ENCODE peak calls at places on chromosomes 13 and 19, in eight cellular contexts. U is transverse colon, V is IMR-90, D is lower leg skin, K is breast epithelium, P is body of pancreas, T is endothelial cell of umbilical vein, M is Peyer's patch. L is an unnamed sample.

GRCh38 chr19:1855828-1856255 is 7.5 kb downstream of the KLF16 start:
- DNase-seq in P (no peak), D (no peak), U (no peak), V (peak; percentile 23), M (peak; percentile 69), T (no peak), K (no peak), L (no peak)

GRCh38 chr19:38370299-38370698 is 4.1 kb upstream of the PSMD8 start:
- DNase-seq in U (no peak), T (no peak), P (no peak), K (no peak), V (no peak), D (no peak), M (no peak), L (no peak)

GRCh38 chr19:46288896-46289588 is 7.8 kb upstream of the HIF3A start:
- DNase-seq in T (peak; percentile 95), M (peak; percentile 65), K (no peak), U (no peak), V (peak; percentile 82), P (peak; percentile 33), D (no peak), L (no peak)

GRCh38 chr19:15701757-15702589 is 25.9 kb upstream of the OR10H2 start:
- DNase-seq in T (no peak), D (peak; percentile 59), M (peak; percentile 72), V (no peak), U (peak; percentile 55), K (no peak), P (no peak), L (no peak)

GRCh38 chr19:58182577-58182988 is 278 bp upstream of the ZNF274 start:
- DNase-seq in D (peak; percentile 89), V (no peak), P (no peak), U (no peak), K (no peak), T (no peak), M (no peak), L (no peak)

GRCh38 chr13:38914070-38914469 is 76.6 kb downstream of the STOML3 start:
- DNase-seq in V (no peak), U (no peak), T (no peak), M (no peak), K (no peak), D (no peak), P (peak; percentile 37), L (no peak)

GRCh38 chr19:34667349-34668076 is 9.4 kb downstream of the SCGB2B2 start:
- DNase-seq in T (peak; percentile 8), K (no peak), D (no peak), V (peak; percentile 27), U (no peak), P (peak; percentile 32), M (no peak), L (no peak)

GRCh38 chr13:79637086-79637763 is 156.3 kb downstream of the NDFIP2 start:
- DNase-seq in P (peak; percentile 74), K (no peak), M (no peak), V (no peak), U (no peak), D (no peak), T (no peak), L (no peak)

GRCh38 chr13:75762066-75762937 is 126.2 kb downstream of the LMO7 start:
- DNase-seq in V (peak; percentile 63), D (peak; percentile 26), U (no peak), M (peak; percentile 50), P (no peak), K (no peak), T (peak; percentile 76), L (no peak)

GRCh38 chr13:28286263-28286662 is 147.9 kb downstream of the PAN3 start:
- DNase-seq in U (no peak), M (no peak), D (no peak), P (no peak), T (no peak), K (no peak), V (no peak), L (no peak)

GRCh38 chr13:24660023-24660806 is 20.0 kb upstream of the ATP12A start:
- DNase-seq in U (no peak), V (no peak), M (no peak), T (no peak), D (no peak), K (no peak), P (no peak), L (no peak)

GRCh38 chr19:3345850-3346460 is 20.4 kb upstream of the NFIC start:
- DNase-seq in K (no peak), U (no peak), T (no peak), P (no peak), M (no peak), V (no peak), D (no peak), L (no peak)

GRCh38 chr13:47112205-47112896 is 215.5 kb upstream of the HTR2A start:
- DNase-seq in K (no peak), M (no peak), P (no peak), U (no peak), T (no peak), V (no peak), D (no peak), L (no peak)

GRCh38 chr19:38653028-38653571 is 5.7 kb downstream of the ACTN4 start:
- DNase-seq in D (no peak), V (peak; percentile 51), U (peak; percentile 78), M (peak; percentile 85), T (peak; percentile 58), K (no peak), P (peak; percentile 79), L (no peak)

GRCh38 chr19:19278315-19278714 is 5.2 kb upstream of the TM6SF2 start:
- DNase-seq in K (no peak), U (no peak), D (no peak), V (no peak), T (no peak), P (no peak), M (no peak), L (no peak)

GRCh38 chr13:28854657-28855056 is 34.5 kb downstream of the MTUS2 start:
- DNase-seq in V (no peak), D (no peak), U (no peak), T (no peak), M (no peak), P (no peak), K (no peak), L (no peak)

GRCh38 chr13:59391696-59392095 is 772.0 kb downstream of the DIAPH3 start:
- DNase-seq in U (peak; percentile 49), M (peak; percentile 70), T (peak; percentile 78), K (no peak), V (peak; percentile 74), D (peak; percentile 42), P (peak; percentile 68), L (peak; percentile 81)

GRCh38 chr13:76833465-76833864 is 52.7 kb downstream of the KCTD12 start:
- DNase-seq in K (no peak), M (no peak), P (no peak), T (no peak), V (no peak), D (no peak), U (no peak), L (no peak)

GRCh38 chr19:44499559-44499958 is 763 bp downstream of the ZNF180 start:
- DNase-seq in D (no peak), V (no peak), U (no peak), T (no peak), M (no peak), P (no peak), K (no peak), L (no peak)

GRCh38 chr19:44496711-44497110 is 3.6 kb downstream of the ZNF180 start:
- DNase-seq in K (no peak), V (no peak), U (no peak), M (no peak), T (no peak), D (no peak), P (no peak), L (no peak)

GRCh38 chr19:44498988-44499387 is 1.3 kb downstream of the ZNF180 start:
- DNase-seq in U (no peak), P (no peak), M (no peak), T (no peak), V (no peak), K (no peak), D (no peak), L (no peak)

GRCh38 chr19:44499962-44500949 is at the start of gene ZNF180:
- DNase-seq in T (peak; percentile 96), V (peak; percentile 90), M (peak; percentile 98), P (peak; percentile 96), U (peak; percentile 96), K (peak; percentile 92), D (peak; percentile 93), L (peak; percentile 96)
- TF ChIP-seq POLR2A in T (peak; percentile 77), V (peak; percentile 43), M (peak; percentile 78), P (peak; percentile 66), U (peak; percentile 86), K (peak; percentile 89), D (no peak), L (peak; percentile 85)

DNA sequence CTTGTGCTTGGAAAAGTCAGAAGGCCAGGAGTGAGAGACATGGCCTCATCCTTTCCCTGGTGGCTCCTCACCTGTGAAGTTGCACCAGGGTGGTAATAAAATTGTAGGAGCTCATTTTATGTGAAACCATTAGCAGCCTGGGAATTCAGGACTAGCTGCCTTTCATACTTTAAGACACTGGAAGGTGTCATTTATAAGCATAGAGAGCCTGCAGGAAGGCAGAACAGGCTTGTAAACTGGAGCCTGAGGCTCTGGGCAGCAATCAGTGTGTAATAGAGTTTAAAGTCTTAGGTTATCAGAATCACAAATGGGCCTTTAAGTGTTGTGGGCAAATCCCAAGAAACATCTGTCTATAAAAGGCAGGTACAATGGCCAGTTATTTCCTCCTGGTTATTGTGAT is 127.2 kb downstream of the TM9SF2 start:
- DNase-seq in U (no peak), K (no peak), M (no peak), V (no peak), D (no peak), T (no peak), P (no peak), L (no peak)
- TF ChIP-seq POLR2A in U (no peak), K (no peak), M (no peak), V (no peak), D (no peak), T (no peak), P (no peak), L (no peak)

GRCh38 chr19:54209058-54209747 is 8.5 kb downstream of the RPS9 start:
- DNase-seq in U (no peak), P (peak; percentile 27), V (no peak), M (no peak), D (no peak), T (no peak), K (no peak), L (no peak)
- TF ChIP-seq POLR2A in U (no peak), P (no peak), V (no peak), M (no peak), D (no peak), T (peak; percentile 5), K (no peak), L (no peak)

GRCh38 chr13:91357613-91358383 is 10.3 kb downstream of the MIR17HG start:
- DNase-seq in M (no peak), P (no peak), T (no peak), U (no peak), D (no peak), V (no peak), K (no peak), L (no peak)

GRCh38 chr13:91356919-91357612 is 9.6 kb downstream of the MIR17HG start:
- DNase-seq in D (no peak), M (no peak), K (no peak), P (no peak), V (no peak), U (no peak), T (no peak), L (no peak)

GRCh38 chr13:91358384-91358776 is 10.9 kb downstream of the MIR17HG start:
- DNase-seq in P (peak; percentile 23), V (no peak), K (no peak), T (no peak), U (no peak), D (no peak), M (no peak), L (no peak)

GRCh38 chr13:91355099-91355825 is 7.8 kb downstream of the MIR17HG start:
- DNase-seq in P (no peak), U (no peak), V (no peak), T (no peak), M (no peak), D (no peak), K (no peak), L (no peak)

GRCh38 chr13:91355826-91356710 is 8.6 kb downstream of the MIR17HG start:
- DNase-seq in V (no peak), K (no peak), U (no peak), D (no peak), T (no peak), M (no peak), P (no peak), L (no peak)
- TF ChIP-seq POLR2A in V (no peak), K (no peak), U (no peak), D (no peak), T (peak; percentile 21), M (no peak), P (no peak), L (no peak)